ENCODE peak calls at places on chromosome 1, in four cellular contexts. G, M, A and J are unnamed samples.

GRCh38 chr1:110012100-110012499 is 22.3 kb upstream of the STRIP1 start:
- DNase-seq in G (no peak), M (no peak), A (no peak), J (no peak)

GRCh38 chr1:222912730-222913129 is 97.9 kb downstream of the DISP1 start:
- DNase-seq in G (no peak), M (no peak), A (no peak), J (no peak)

GRCh38 chr1:200240655-200241054 is 169.2 kb downstream of the ZNF281 start:
- DNase-seq in G (no peak), M (no peak), A (no peak), J (peak; percentile 30)

GRCh38 chr1:104132386-104132973 is 382.8 kb downstream of the AMY1C start:
- DNase-seq in G (no peak), M (no peak), A (no peak), J (no peak)

GRCh38 chr1:109620890-109621289 is 1.3 kb downstream of the AMPD2 start:
- DNase-seq in G (peak; percentile 95), M (peak; percentile 96), A (peak; percentile 98), J (peak; percentile 87)

GRCh38 chr1:53366901-53367502 is 39.1 kb upstream of the LRP8 start:
- DNase-seq in G (no peak), M (no peak), A (no peak), J (no peak)

GRCh38 chr1:244371294-244372141 is 80.2 kb downstream of the ADSS2 start:
- DNase-seq in G (no peak), M (no peak), A (no peak), J (no peak)

GRCh38 chr1:89490389-89490788 is 34.2 kb upstream of the LRRC8B start:
- DNase-seq in G (no peak), M (no peak), A (no peak), J (no peak)

GRCh38 chr1:78274814-78275213 is 216.0 kb upstream of the PTGFR start:
- DNase-seq in G (no peak), M (no peak), A (no peak), J (no peak)

GRCh38 chr1:246506440-246506784 is 667 bp downstream of the SMYD3 start:
- DNase-seq in G (no peak), M (no peak), A (peak; percentile 16), J (no peak)

GRCh38 chr1:3459940-3460652 is 5.6 kb downstream of the ARHGEF16 start:
- DNase-seq in G (peak; percentile 89), M (no peak), A (no peak), J (no peak)

GRCh38 chr1:119286587-119287181 is 81.9 kb upstream of the HAO2 start:
- DNase-seq in G (no peak), M (no peak), A (peak; percentile 10), J (no peak)

GRCh38 chr1:231057410-231057809 is 17.4 kb upstream of the FAM89A start:
- DNase-seq in G (no peak), M (no peak), A (no peak), J (no peak)

GRCh38 chr1:92817986-92818764 is 13.7 kb upstream of the RPL5 start:
- DNase-seq in G (no peak), M (no peak), A (no peak), J (peak; percentile 56)

GRCh38 chr1:225408249-225408648 is 19.6 kb downstream of the LBR start:
- DNase-seq in G (no peak), M (no peak), A (no peak), J (no peak)

GRCh38 chr1:71312545-71312944 is 231.7 kb upstream of the ZRANB2 start:
- DNase-seq in G (no peak), M (no peak), A (no peak), J (no peak)

GRCh38 chr1:103362348-103363007 is 163.0 kb upstream of the RNPC3 start:
- DNase-seq in G (no peak), M (no peak), A (no peak), J (no peak)

GRCh38 chr1:199550384-199551067 is 477.0 kb upstream of the NR5A2 start:
- DNase-seq in G (no peak), M (no peak), A (no peak), J (no peak)

GRCh38 chr1:219517031-219517430 is 95.9 kb downstream of the ZC3H11B start:
- DNase-seq in G (no peak), M (no peak), A (no peak), J (no peak)

GRCh38 chr1:38559180-38559874 is 300.2 kb downstream of the RRAGC start:
- DNase-seq in G (no peak), M (peak; percentile 94), A (peak; percentile 77), J (peak; percentile 83)

GRCh38 chr1:200198247-200198646 is 170.7 kb downstream of the NR5A2 start:
- DNase-seq in G (no peak), M (no peak), A (no peak), J (no peak)